ENCODE peak calls at places on chromosomes 13 and 19, in five cellular contexts. A is Peyer's patch; D is uterus; E is CD4-positive, alpha-beta memory T cell; L is heart right ventricle. T is an unnamed sample. For H3K9me3, the result is how much of the 10 kb centered on the place peaks cover.

GRCh38 chr19:18785179-18786124 is 5.7 kb downstream of the COMP start:
- DNase-seq in L (peak), E (peak), D (peak), A (peak), T (peak)

GRCh38 chr13:110414283-110414682 is 107.2 kb downstream of the COL4A2 start:
- DNase-seq in L (no peak), E (no peak), A (no peak), D (no peak), T (no peak)

GRCh38 chr19:29795882-29796523 is 15.8 kb upstream of the CCNE1 start:
- DNase-seq in L (no peak), E (no peak), A (no peak), D (no peak), T (no peak)

GRCh38 chr13:110070511-110071120 is 236.3 kb downstream of the COL4A1 start:
- DNase-seq in D (no peak), E (no peak), A (no peak), L (no peak), T (no peak)

GRCh38 chr13:91774397-91774796 is 376.0 kb downstream of the GPC5 start:
- DNase-seq in L (no peak), A (no peak), E (no peak), D (no peak), T (no peak)

GRCh38 chr19:12137541-12137940 is 2.6 kb downstream of the ZNF20 start:
- DNase-seq in D (no peak), A (no peak), L (no peak), E (no peak), T (no peak)

GRCh38 chr13:27425151-27425917 is 915 bp downstream of the GTF3A start:
- DNase-seq in L (no peak), A (no peak), D (no peak), E (peak), T (no peak)

GRCh38 chr13:62879071-62879470 is 1463.4 kb upstream of the PCDH20 start:
- DNase-seq in L (no peak), A (no peak), D (no peak), E (no peak), T (no peak)

GRCh38 chr13:99522288-99522687 is 21.0 kb downstream of the TM9SF2 start:
- DNase-seq in L (no peak), E (no peak), D (no peak), A (no peak), T (no peak)

GRCh38 chr13:79434578-79434977 is 28.5 kb upstream of the RBM26 start:
- DNase-seq in L (no peak), A (no peak), E (no peak), D (no peak), T (no peak)

GRCh38 chr13:42612021-42612765 is 38.2 kb downstream of the TNFSF11 start:
- DNase-seq in L (no peak), E (no peak), D (no peak), A (no peak), T (no peak)

GRCh38 chr19:14248578-14249011 is 42.6 kb upstream of the ADGRL1 start:
- DNase-seq in A (peak), D (peak), L (peak), E (peak), T (no peak)

GRCh38 chr13:75850915-75851314 is 214.8 kb downstream of the LMO7 start:
- DNase-seq in E (no peak), L (no peak), A (no peak), D (no peak), T (no peak)

DNA sequence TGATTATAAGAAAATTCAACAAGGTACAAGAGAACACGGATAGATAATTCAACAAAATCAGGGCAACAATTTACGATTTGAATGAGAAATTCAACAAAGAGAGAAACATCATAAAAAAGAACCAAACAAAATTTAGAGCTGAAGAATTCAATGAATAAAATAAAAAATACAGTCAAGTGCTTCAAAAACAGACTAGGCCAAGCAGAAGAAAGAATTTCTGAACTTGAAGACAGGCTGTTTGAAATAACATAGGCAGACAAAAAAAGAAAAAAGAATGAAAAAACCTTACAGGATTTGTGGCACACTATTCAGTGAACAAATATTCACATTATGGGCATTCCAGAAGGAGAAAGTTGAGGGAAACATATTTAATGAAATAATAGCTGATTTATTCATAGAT is 31.1 kb downstream of the ZNF283 start:
- DNase-seq in E (no peak), L (no peak), A (no peak), D (no peak), T (no peak)
- H3K9me3 ChIP-seq in E (under half), L (under half), A (under half), D (under half), T (under half)

GRCh38 chr19:57025491-57025890 is 94.3 kb upstream of the USP29 start:
- DNase-seq in E (no peak), A (no peak), D (no peak), L (no peak), T (no peak)
- H3K9me3 ChIP-seq in E (under half), A (under half), D (under half), L (under half), T (under half)

DNA sequence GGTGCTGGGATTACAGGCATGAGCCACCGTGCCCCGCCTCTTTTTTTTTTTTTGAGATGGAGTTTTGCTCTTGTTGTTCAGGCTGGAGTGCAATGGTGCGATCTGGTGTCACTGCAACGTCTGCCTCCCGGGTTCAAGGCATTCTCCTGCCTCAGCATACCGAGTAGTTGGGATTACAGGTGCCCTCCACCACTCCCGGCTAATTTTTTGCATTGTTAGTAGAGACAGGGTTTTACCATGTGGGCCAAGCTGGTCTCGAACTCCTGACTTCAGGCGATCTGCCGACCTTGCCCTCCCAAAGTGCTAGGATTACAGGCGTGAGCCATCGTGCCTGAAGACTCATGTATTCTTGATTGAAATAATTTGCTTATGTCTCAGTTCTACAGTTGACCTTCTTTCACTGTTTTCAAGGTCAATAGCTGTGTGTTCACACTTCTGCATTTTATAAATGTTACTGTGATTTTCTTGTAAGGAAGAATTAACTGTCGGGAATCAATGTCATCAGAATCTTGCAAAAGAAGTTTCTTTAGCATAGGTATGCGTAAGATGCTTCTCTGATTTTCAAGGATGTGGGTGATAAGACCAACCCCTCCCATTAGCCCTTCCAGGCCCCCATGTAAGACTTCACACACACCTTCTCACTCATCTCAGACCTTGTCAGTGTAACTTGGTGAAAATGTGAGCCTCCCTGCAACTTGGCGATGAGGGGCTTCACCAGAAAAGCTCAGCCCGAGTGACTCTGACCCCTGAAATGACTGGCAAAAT is 12.7 kb upstream of the ZNF701 start:
- DNase-seq in D (no peak), A (no peak), L (no peak), E (no peak), T (no peak)
- H3K9me3 ChIP-seq in D (under half), A (half or more), L (under half), E (under half), T (half or more)

GRCh38 chr19:52112624-52113023 is 17.1 kb upstream of the ZNF841 start:
- DNase-seq in E (no peak), A (no peak), D (no peak), L (no peak), T (no peak)
- H3K9me3 ChIP-seq in E (under half), A (half or more), D (under half), L (under half), T (half or more)

GRCh38 chr19:21902596-21902995 is 66.6 kb upstream of the ZNF43 start:
- DNase-seq in E (no peak), L (no peak), A (no peak), D (no peak), T (no peak)
- H3K9me3 ChIP-seq in E (under half), L (under half), A (under half), D (under half), T (under half)